ENCODE peak calls at places on chromosome 22, in seven cellular contexts. One of them, this sample, is unnamed.

GRCh38 chr22:37195921-37196320 is 7.9 kb upstream of the C1QTNF6 start:
- DNase-seq in NCI-H774: no peak
- DNase-seq in NCI-H1092 treated with DMSO at 0.1 percent for 48 hours: no peak
- DNase-seq in mucosa of gallbladder: no peak
- DNase-seq in ELR: peak; percentile 49
- DNase-seq in iris pigment epithelial cell: no peak
- DNase-seq in stimulated activated CD8-positive, alpha-beta memory T cell treated with anti-CD3 and anti-CD28 coated beads, Interleukin-15, amount 100 ng/mL, for 48 hours: no peak
- DNase-seq in this sample: peak; percentile 58

GRCh38 chr22:20509344-20510047 is 2.1 kb downstream of the MED15 start:
- DNase-seq in stimulated activated CD8-positive, alpha-beta memory T cell treated with anti-CD3 and anti-CD28 coated beads, Interleukin-15, amount 100 ng/mL, for 48 hours: peak; percentile 22
- DNase-seq in NCI-H774: no peak
- DNase-seq in ELR: peak; percentile 96
- DNase-seq in iris pigment epithelial cell: peak; percentile 96
- DNase-seq in mucosa of gallbladder: peak; percentile 78
- DNase-seq in NCI-H1092 treated with DMSO at 0.1 percent for 48 hours: no peak
- DNase-seq in this sample: peak; percentile 93

GRCh38 chr22:50206599-50206998 is 5.8 kb downstream of the SELENOO start:
- DNase-seq in ELR: peak; percentile 49
- DNase-seq in stimulated activated CD8-positive, alpha-beta memory T cell treated with anti-CD3 and anti-CD28 coated beads, Interleukin-15, amount 100 ng/mL, for 48 hours: no peak
- DNase-seq in NCI-H1092 treated with DMSO at 0.1 percent for 48 hours: no peak
- DNase-seq in iris pigment epithelial cell: peak; percentile 38
- DNase-seq in NCI-H774: no peak
- DNase-seq in mucosa of gallbladder: no peak
- DNase-seq in this sample: no peak

GRCh38 chr22:41048791-41049717 is 43.3 kb upstream of the EP300 start:
- DNase-seq in mucosa of gallbladder: peak; percentile 66
- DNase-seq in NCI-H1092 treated with DMSO at 0.1 percent for 48 hours: no peak
- DNase-seq in ELR: peak; percentile 82
- DNase-seq in NCI-H774: no peak
- DNase-seq in iris pigment epithelial cell: peak; percentile 87
- DNase-seq in stimulated activated CD8-positive, alpha-beta memory T cell treated with anti-CD3 and anti-CD28 coated beads, Interleukin-15, amount 100 ng/mL, for 48 hours: no peak
- DNase-seq in this sample: peak; percentile 93

GRCh38 chr22:32861330-32861729 is 59.8 kb downstream of the TIMP3 start:
- DNase-seq in iris pigment epithelial cell: no peak
- DNase-seq in stimulated activated CD8-positive, alpha-beta memory T cell treated with anti-CD3 and anti-CD28 coated beads, Interleukin-15, amount 100 ng/mL, for 48 hours: no peak
- DNase-seq in NCI-H1092 treated with DMSO at 0.1 percent for 48 hours: no peak
- DNase-seq in mucosa of gallbladder: no peak
- DNase-seq in ELR: no peak
- DNase-seq in NCI-H774: no peak
- DNase-seq in this sample: no peak

GRCh38 chr22:47567126-47567730 is 804.8 kb downstream of the TBC1D22A start:
- DNase-seq in ELR: no peak
- DNase-seq in iris pigment epithelial cell: no peak
- DNase-seq in NCI-H1092 treated with DMSO at 0.1 percent for 48 hours: no peak
- DNase-seq in mucosa of gallbladder: no peak
- DNase-seq in NCI-H774: no peak
- DNase-seq in stimulated activated CD8-positive, alpha-beta memory T cell treated with anti-CD3 and anti-CD28 coated beads, Interleukin-15, amount 100 ng/mL, for 48 hours: no peak
- DNase-seq in this sample: no peak

GRCh38 chr22:33110562-33111163 is 52.5 kb upstream of the SYN3 start:
- DNase-seq in NCI-H1092 treated with DMSO at 0.1 percent for 48 hours: no peak
- DNase-seq in iris pigment epithelial cell: no peak
- DNase-seq in stimulated activated CD8-positive, alpha-beta memory T cell treated with anti-CD3 and anti-CD28 coated beads, Interleukin-15, amount 100 ng/mL, for 48 hours: no peak
- DNase-seq in mucosa of gallbladder: no peak
- DNase-seq in NCI-H774: no peak
- DNase-seq in ELR: no peak
- DNase-seq in this sample: no peak

GRCh38 chr22:48800036-48800885 is 1027.4 kb downstream of the BRD1 start:
- DNase-seq in NCI-H1092 treated with DMSO at 0.1 percent for 48 hours: no peak
- DNase-seq in mucosa of gallbladder: no peak
- DNase-seq in iris pigment epithelial cell: no peak
- DNase-seq in stimulated activated CD8-positive, alpha-beta memory T cell treated with anti-CD3 and anti-CD28 coated beads, Interleukin-15, amount 100 ng/mL, for 48 hours: no peak
- DNase-seq in ELR: no peak
- DNase-seq in NCI-H774: no peak
- DNase-seq in this sample: no peak

GRCh38 chr22:48477031-48477721 is 1350.5 kb downstream of the BRD1 start:
- DNase-seq in iris pigment epithelial cell: no peak
- DNase-seq in stimulated activated CD8-positive, alpha-beta memory T cell treated with anti-CD3 and anti-CD28 coated beads, Interleukin-15, amount 100 ng/mL, for 48 hours: no peak
- DNase-seq in NCI-H774: no peak
- DNase-seq in mucosa of gallbladder: no peak
- DNase-seq in NCI-H1092 treated with DMSO at 0.1 percent for 48 hours: no peak
- DNase-seq in ELR: no peak
- DNase-seq in this sample: no peak

This sample was measured in RPMI7951.